ENCODE peak calls at places on chromosomes 2 and 18, in four cellular contexts. M is heart left ventricle, B is body of pancreas, F is ovary. A is an unnamed sample.

GRCh38 chr2:168480356-168480755 is 24.3 kb downstream of the CERS6 start:
- DNase-seq in F (no peak), M (no peak), B (peak; percentile 22), A (no peak)

GRCh38 chr18:25557006-25557405 is 205.0 kb upstream of the ZNF521 start:
- DNase-seq in M (no peak), F (no peak), B (no peak), A (no peak)

GRCh38 chr2:67871696-67872320 is 191.0 kb downstream of the C1D start:
- DNase-seq in F (no peak), B (no peak), M (no peak), A (no peak)

GRCh38 chr2:227855440-227855839 is 16.0 kb upstream of the DAW1 start:
- DNase-seq in B (no peak), F (no peak), M (no peak), A (no peak)

GRCh38 chr2:226733189-226733858 is 66.3 kb downstream of the IRS1 start:
- DNase-seq in F (peak; percentile 28), B (peak; percentile 54), M (no peak), A (no peak)

GRCh38 chr2:60468390-60469085 is 84.9 kb downstream of the BCL11A start:
- DNase-seq in F (no peak), M (no peak), B (no peak), A (no peak)

GRCh38 chr2:62499430-62500060 is 6.5 kb downstream of the TMEM17 start:
- DNase-seq in F (no peak), M (no peak), B (no peak), A (no peak)

GRCh38 chr2:23436346-23437099 is 51.5 kb downstream of the KLHL29 start:
- DNase-seq in F (no peak), M (no peak), B (no peak), A (no peak)

GRCh38 chr18:46459789-46460455 is 197.1 kb downstream of the LOXHD1 start:
- DNase-seq in B (no peak), F (no peak), M (no peak), A (no peak)

GRCh38 chr2:43749583-43749982 is 24.3 kb upstream of the DYNC2LI1 start:
- DNase-seq in M (no peak), B (no peak), F (no peak), A (no peak)

GRCh38 chr18:59139615-59140286 is at the start of gene SEC11C:
- DNase-seq in F (peak; percentile 97), M (peak; percentile 98), B (peak; percentile 98), A (peak; percentile 80)

GRCh38 chr2:2014251-2014761 is 270.0 kb upstream of the PXDN start:
- DNase-seq in F (no peak), M (peak; percentile 55), B (no peak), A (no peak)

GRCh38 chr2:107669335-107669734 is 157.4 kb upstream of the RGPD4 start:
- DNase-seq in B (no peak), M (no peak), F (no peak), A (no peak)

GRCh38 chr2:134372141-134372540 is 118.3 kb downstream of the MGAT5 start:
- DNase-seq in M (no peak), B (no peak), F (no peak), A (no peak)

GRCh38 chr2:201517094-201517493 is 65.6 kb downstream of the STRADB start:
- DNase-seq in B (no peak), M (no peak), F (no peak), A (no peak)

GRCh38 chr18:70659026-70659726 is 370.3 kb downstream of the SOCS6 start:
- DNase-seq in B (no peak), F (no peak), M (no peak), A (no peak)

GRCh38 chr2:241272722-241273551 is 42.5 kb downstream of the HDLBP start:
- DNase-seq in M (peak; percentile 81), B (peak; percentile 57), F (peak; percentile 79), A (peak; percentile 50)

GRCh38 chr2:143433158-143433557 is 303.9 kb downstream of the ARHGAP15 start:
- DNase-seq in B (no peak), F (no peak), M (no peak), A (no peak)

GRCh38 chr2:12379143-12379542 is 337.6 kb upstream of the TRIB2 start:
- DNase-seq in B (no peak), F (no peak), M (no peak), A (no peak)

GRCh38 chr2:70850905-70851304 is 15.3 kb upstream of the CD207 start:
- DNase-seq in F (no peak), M (no peak), B (no peak), A (no peak)

GRCh38 chr2:27442282-27442980 is at the start of gene KRTCAP3:
- DNase-seq in F (peak; percentile 47), B (peak; percentile 87), M (no peak), A (no peak)

GRCh38 chr2:33278245-33278943 is 198.1 kb upstream of the RASGRP3 start:
- DNase-seq in M (peak; percentile 32), B (peak; percentile 17), F (no peak), A (no peak)

GRCh38 chr2:101348851-101349250 is 38.5 kb downstream of the CREG2 start:
- DNase-seq in F (no peak), B (no peak), M (no peak), A (no peak)

GRCh38 chr2:206031950-206032567 is 53.9 kb downstream of the INO80D start:
- DNase-seq in B (no peak), M (no peak), F (no peak), A (no peak)

GRCh38 chr2:1395009-1395408 is 18.3 kb upstream of the TPO start:
- DNase-seq in M (no peak), B (no peak), F (no peak), A (no peak)

GRCh38 chr2:211133766-211134165 is 577.4 kb downstream of the CPS1 start:
- DNase-seq in F (no peak), M (no peak), B (no peak), A (no peak)

GRCh38 chr2:175167076-175167791 is 769 bp downstream of the ATF2 start:
- DNase-seq in B (peak; percentile 15), F (peak; percentile 56), M (peak; percentile 28), A (no peak)

GRCh38 chr18:54672846-54673475 is 81.9 kb downstream of the DYNAP start:
- DNase-seq in B (no peak), M (no peak), F (no peak), A (no peak)

GRCh38 chr2:64645014-64645418 is 8.7 kb downstream of the SERTAD2 start:
- DNase-seq in M (peak; percentile 67), B (peak; percentile 75), F (peak; percentile 67), A (no peak)

GRCh38 chr2:207334631-207335371 is 169.1 kb upstream of the KLF7 start:
- DNase-seq in B (peak; percentile 58), M (peak; percentile 66), F (peak; percentile 47), A (no peak)

DNA sequence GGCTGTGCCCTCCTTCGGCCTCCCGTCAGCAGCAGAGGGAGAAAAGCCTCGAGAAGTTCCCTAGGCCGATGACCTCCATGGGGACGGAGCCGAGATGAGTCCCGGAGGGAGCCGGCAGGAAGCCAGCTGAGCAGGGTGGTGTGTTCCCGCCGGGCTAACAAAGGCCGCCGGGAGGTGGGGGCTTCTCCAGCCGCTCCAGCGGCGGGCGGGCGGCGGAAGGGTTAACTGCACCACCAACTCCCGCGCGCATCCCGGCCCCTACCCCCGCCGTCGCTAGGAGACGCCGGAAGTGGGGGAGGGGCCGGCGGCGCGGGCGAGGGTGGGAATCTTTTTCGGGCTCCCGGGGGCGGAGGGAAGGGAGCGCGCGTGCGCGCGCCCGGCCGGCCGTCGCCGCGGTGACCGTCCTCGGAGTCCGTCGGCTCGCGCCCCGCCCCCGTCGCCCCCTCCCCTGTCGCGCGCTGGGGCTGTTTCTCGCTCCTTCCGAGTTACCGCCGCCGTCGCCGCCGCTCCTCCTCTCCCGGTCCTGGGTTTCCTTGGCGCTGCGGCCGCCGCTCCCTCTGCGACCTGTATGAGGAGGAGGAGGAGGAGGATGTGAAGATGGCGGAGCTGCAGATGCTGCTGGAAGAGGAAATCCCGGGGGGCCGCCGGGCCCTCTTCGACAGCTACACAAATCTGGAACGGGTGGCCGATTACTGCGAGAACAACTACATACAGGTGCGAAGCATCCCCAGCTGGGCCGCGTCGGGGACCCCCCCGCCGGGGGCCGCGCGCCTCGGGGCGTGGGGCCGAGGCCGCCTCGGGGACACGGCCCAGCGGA is at the start of gene ABI2:
- DNase-seq in M (peak; percentile 91), F (peak; percentile 90), B (peak; percentile 79), A (peak; percentile 72)
- TF ChIP-seq POLR2A in M (peak; percentile 35), F (peak; percentile 39), B (peak; percentile 46), A (no peak)

GRCh38 chr18:67600181-67600631 is 83.7 kb upstream of the DSEL start:
- DNase-seq in B (no peak), M (no peak), F (no peak), A (no peak)
- TF ChIP-seq POLR2A in B (no peak), M (no peak), F (no peak), A (no peak)

GRCh38 chr2:149587220-149587949 is at the start of gene MMADHC:
- DNase-seq in F (peak; percentile 95), B (peak; percentile 97), M (peak; percentile 96), A (peak; percentile 32)
- TF ChIP-seq POLR2A in F (peak; percentile 83), B (peak; percentile 95), M (peak; percentile 75), A (peak; percentile 97)

GRCh38 chr18:48161911-48162698 is 231.6 kb upstream of the SMAD2 start:
- DNase-seq in F (no peak), M (peak; percentile 68), B (no peak), A (no peak)
- TF ChIP-seq POLR2A in F (no peak), M (no peak), B (no peak), A (no peak)

DNA sequence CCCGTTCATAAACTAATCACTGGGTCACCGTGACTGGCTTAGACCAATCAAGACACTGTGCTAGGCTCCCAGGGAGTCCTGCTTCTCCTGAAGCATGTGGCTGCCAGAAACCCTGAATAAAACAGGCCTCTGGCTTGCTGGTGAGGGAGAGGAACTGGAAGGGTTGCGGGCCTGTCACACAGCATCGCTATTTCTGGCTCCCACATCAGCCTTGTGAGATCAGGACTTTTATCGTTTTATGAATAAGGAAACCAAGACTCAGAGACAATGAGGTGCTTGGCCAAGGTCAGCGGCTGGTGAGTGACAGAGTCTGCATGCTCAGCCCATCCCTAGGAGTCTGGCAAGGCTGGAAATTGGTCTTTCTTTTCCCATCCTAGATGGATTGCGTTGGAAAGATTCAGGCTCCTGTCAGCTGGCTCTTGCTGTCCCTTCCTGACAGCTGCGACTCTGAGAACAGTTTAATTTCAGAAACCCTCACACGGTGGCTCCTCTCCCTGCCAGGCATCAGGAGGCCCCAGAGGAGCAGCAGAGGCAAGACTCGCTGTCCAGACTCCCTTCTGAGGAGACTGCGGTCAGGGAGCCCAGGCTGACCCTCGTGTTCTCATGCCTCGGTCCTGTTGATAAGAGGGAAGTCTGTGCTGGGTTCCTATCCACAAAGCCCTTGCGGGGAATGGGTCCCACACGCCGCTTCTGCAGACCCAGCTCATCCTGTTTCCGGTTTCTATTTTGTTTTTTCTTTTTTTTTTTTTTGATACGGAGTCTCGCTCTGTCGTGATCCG is 104.4 kb upstream of the TAF1B start:
- DNase-seq in M (peak; percentile 68), F (no peak), B (no peak), A (no peak)
- TF ChIP-seq POLR2A in M (no peak), F (no peak), B (no peak), A (no peak)